ENCODE peak calls at places on chromosomes 5 and 9, in six cellular contexts. V is HCT116, O is upper lobe of right lung, A is neural progenitor cell, M is GM23338, I is hepatocyte. E is an unnamed sample. For H3K36me3, the result is how much of the 10 kb centered on the place peaks cover.

GRCh38 chr5:12636209-12636608 is 732.0 kb upstream of the CTNND2 start:
- DNase-seq in V (no peak), O (no peak), A (no peak), M (no peak), I (no peak), E (peak)

GRCh38 chr9:16348531-16348930 is 521.9 kb downstream of the BNC2 start:
- DNase-seq in V (no peak), O (no peak), A (no peak), M (no peak), I (no peak), E (no peak)

GRCh38 chr9:37033141-37033540 is 927 bp downstream of the PAX5 start:
- DNase-seq in V (no peak), O (no peak), A (no peak), M (no peak), I (no peak), E (no peak)

GRCh38 chr9:107685901-107686300 is 196.3 kb upstream of the KLF4 start:
- DNase-seq in V (no peak), O (no peak), A (no peak), M (no peak), I (no peak), E (peak)

GRCh38 chr5:87233122-87233521 is 34.6 kb upstream of the RASA1 start:
- DNase-seq in V (no peak), O (no peak), A (no peak), M (no peak), I (no peak), E (no peak)

GRCh38 chr9:121860213-121860612 is 208.8 kb downstream of the DAB2IP start:
- DNase-seq in V (no peak), O (no peak), A (no peak), M (no peak), I (no peak), E (no peak)

GRCh38 chr5:52554297-52554696 is 233.4 kb upstream of the ITGA1 start:
- DNase-seq in V (no peak), O (no peak), A (no peak), M (no peak), I (no peak), E (no peak)

GRCh38 chr9:99253134-99253533 is 31.1 kb downstream of the SEC61B start:
- DNase-seq in V (no peak), O (no peak), A (no peak), M (no peak), I (no peak), E (no peak)

DNA sequence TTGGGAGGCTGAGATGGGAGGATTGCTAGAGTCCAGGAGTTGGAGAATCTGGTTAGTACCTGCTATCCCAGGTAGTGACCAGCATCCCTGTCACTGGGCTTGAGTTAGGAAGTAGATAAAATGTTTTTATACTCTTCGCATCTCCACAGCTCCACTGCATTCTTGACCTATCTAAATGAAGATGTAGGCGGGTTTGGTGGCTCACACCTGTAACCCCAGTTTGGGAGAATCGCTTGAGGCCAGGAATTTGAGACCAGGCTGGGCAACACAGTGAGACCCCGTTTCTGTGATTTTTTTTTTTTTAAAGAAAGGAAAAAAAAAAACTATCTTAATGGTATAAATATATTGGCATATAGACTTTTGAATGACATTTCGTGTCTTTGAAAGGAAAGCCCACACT is 60.5 kb upstream of the TTC23L start:
- DNase-seq in V (no peak), O (no peak), A (no peak), M (no peak), I (no peak), E (no peak)
- H3K4me3 ChIP-seq in V (no peak), O (no peak), A (no peak), M (no peak), I (no peak), E (no peak)

GRCh38 chr9:137774775-137775386 is 102.7 kb upstream of the CACNA1B start:
- DNase-seq in V (no peak), O (no peak), A (no peak), M (no peak), I (no peak), E (no peak)
- H3K36me3 ChIP-seq in V (under half), O (half or more), A (under half), M (under half), I (under half), E (under half)

GRCh38 chr5:28468121-28468520 is 1429.7 kb upstream of the CDH9 start:
- DNase-seq in V (no peak), O (no peak), A (no peak), M (no peak), I (no peak), E (no peak)

DNA sequence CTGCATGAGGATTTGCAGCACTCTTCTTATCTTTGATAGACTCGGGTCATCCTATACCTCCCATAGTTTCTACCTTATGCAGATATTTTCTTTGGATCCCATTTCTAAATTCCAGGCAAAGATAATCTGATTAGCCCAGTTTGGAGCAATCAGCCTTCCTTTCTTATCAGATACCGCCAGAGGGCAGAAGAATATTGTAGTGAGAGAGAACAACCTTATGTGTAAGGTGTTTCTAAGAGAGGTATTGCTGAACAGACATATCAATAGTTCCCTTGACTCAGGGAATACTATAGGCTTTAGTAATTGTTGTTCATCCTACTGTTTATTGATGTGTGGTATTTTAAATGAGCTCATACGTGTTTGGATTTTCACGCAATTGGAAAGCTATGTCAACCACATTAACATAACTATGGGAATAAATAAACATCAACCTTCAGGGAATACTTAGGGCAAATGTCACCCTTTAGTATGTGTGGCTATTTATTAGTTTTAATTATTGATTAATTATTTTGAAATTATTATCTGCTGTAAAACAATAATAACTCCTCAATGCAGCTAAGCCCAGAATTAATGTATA is 1435.2 kb upstream of the CDH9 start:
- DNase-seq in V (no peak), O (no peak), A (peak), M (peak), I (peak), E (peak)
- TF ChIP-seq CTCF in V (no peak), O (peak), A (peak), M (peak), I (peak), E (no peak)

DNA sequence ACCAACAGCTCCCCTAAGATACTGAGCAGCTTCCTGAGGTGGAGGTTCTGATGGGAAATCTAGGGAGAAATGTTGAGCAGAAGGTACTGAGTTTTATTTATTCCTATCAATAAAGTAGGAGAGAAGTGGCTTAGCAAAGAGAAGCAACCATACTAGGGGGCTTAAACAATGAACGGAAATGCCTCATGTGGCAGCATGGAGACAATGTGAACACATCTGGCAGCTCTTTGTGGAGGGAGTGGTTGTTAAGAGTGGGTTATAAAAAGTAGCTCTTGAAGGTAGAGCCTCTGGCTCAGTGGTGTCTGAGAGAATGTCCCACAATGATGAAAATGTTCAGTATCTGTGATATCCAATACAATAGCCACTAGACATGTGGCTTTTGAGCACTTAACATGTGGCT is 52.7 kb upstream of the EQTN start:
- DNase-seq in V (no peak), O (no peak), A (no peak), M (no peak), I (no peak), E (no peak)
- H3K4me3 ChIP-seq in V (no peak), O (no peak), A (no peak), M (no peak), I (no peak), E (no peak)

GRCh38 chr5:9686211-9686610 is 56.1 kb upstream of the TAS2R1 start:
- DNase-seq in V (no peak), O (no peak), A (no peak), M (no peak), I (peak), E (no peak)
- H3K36me3 ChIP-seq in V (under half), O (under half), A (under half), M (under half), I (under half), E (under half)

E was measured in bronchial epithelial cell.